ENCODE peak calls at places on chromosome 12, in five cellular contexts. One of them, this sample, is unnamed.

GRCh38 chr12:106873983-106874382 is 81.7 kb upstream of the TMEM263 start:
- DNase-seq in GM23338: no peak
- DNase-seq in fibroblast of lung: no peak
- DNase-seq in HepG2: no peak
- DNase-seq in mammary epithelial cell: no peak
- DNase-seq in this sample: no peak

GRCh38 chr12:7375145-7375543 is 68.8 kb downstream of the CD163L1 start:
- DNase-seq in GM23338: no peak
- DNase-seq in fibroblast of lung: no peak
- DNase-seq in HepG2: no peak
- DNase-seq in mammary epithelial cell: peak; percentile 9
- DNase-seq in this sample: no peak

GRCh38 chr12:19915392-19916192 is 452.7 kb upstream of the PDE3A start:
- DNase-seq in GM23338: peak; percentile 68
- DNase-seq in fibroblast of lung: peak; percentile 70
- DNase-seq in HepG2: no peak
- DNase-seq in mammary epithelial cell: no peak
- DNase-seq in this sample: no peak

GRCh38 chr12:103855036-103855712 is 14.1 kb upstream of the NT5DC3 start:
- DNase-seq in GM23338: no peak
- DNase-seq in fibroblast of lung: peak; percentile 70
- DNase-seq in HepG2: peak; percentile 65
- DNase-seq in mammary epithelial cell: peak; percentile 35
- DNase-seq in this sample: no peak

GRCh38 chr12:122437656-122438121 is 15.2 kb upstream of the CLIP1 start:
- DNase-seq in GM23338: no peak
- DNase-seq in fibroblast of lung: peak; percentile 93
- DNase-seq in HepG2: no peak
- DNase-seq in mammary epithelial cell: peak; percentile 74
- DNase-seq in this sample: no peak

GRCh38 chr12:127964717-127965116 is 302.3 kb upstream of the TMEM132C start:
- DNase-seq in GM23338: peak; percentile 5
- DNase-seq in fibroblast of lung: no peak
- DNase-seq in HepG2: no peak
- DNase-seq in mammary epithelial cell: no peak
- DNase-seq in this sample: no peak

GRCh38 chr12:3168775-3169221 is 91.6 kb downstream of the TSPAN9 start:
- DNase-seq in GM23338: no peak
- DNase-seq in fibroblast of lung: peak; percentile 83
- DNase-seq in HepG2: no peak
- DNase-seq in mammary epithelial cell: peak; percentile 96
- DNase-seq in this sample: peak; percentile 87

GRCh38 chr12:52225752-52226151 is 7.3 kb upstream of the KRT7 start:
- DNase-seq in GM23338: no peak
- DNase-seq in fibroblast of lung: no peak
- DNase-seq in HepG2: no peak
- DNase-seq in mammary epithelial cell: no peak
- DNase-seq in this sample: no peak

GRCh38 chr12:110937104-110937641 is 16.8 kb upstream of the MYL2 start:
- DNase-seq in GM23338: peak; percentile 96
- DNase-seq in fibroblast of lung: peak; percentile 31
- DNase-seq in HepG2: peak; percentile 9
- DNase-seq in mammary epithelial cell: peak; percentile 33
- DNase-seq in this sample: peak; percentile 49

GRCh38 chr12:52249511-52250047 is 16.5 kb downstream of the KRT7 start:
- DNase-seq in GM23338: no peak
- DNase-seq in fibroblast of lung: no peak
- DNase-seq in HepG2: no peak
- DNase-seq in mammary epithelial cell: no peak
- DNase-seq in this sample: no peak

GRCh38 chr12:130424858-130425697 is 87.4 kb downstream of the PIWIL1 start:
- DNase-seq in GM23338: no peak
- DNase-seq in fibroblast of lung: no peak
- DNase-seq in HepG2: no peak
- DNase-seq in mammary epithelial cell: no peak
- DNase-seq in this sample: no peak

GRCh38 chr12:112788205-112788604 is 3.3 kb upstream of the RPH3A start:
- DNase-seq in GM23338: peak; percentile 68
- DNase-seq in fibroblast of lung: no peak
- DNase-seq in HepG2: no peak
- DNase-seq in mammary epithelial cell: no peak
- DNase-seq in this sample: no peak

GRCh38 chr12:45575823-45576448 is 153.6 kb upstream of the ARID2 start:
- DNase-seq in GM23338: peak; percentile 11
- DNase-seq in fibroblast of lung: no peak
- DNase-seq in HepG2: no peak
- DNase-seq in mammary epithelial cell: no peak
- DNase-seq in this sample: no peak

GRCh38 chr12:31324845-31325523 is 966 bp downstream of the SINHCAF start:
- DNase-seq in GM23338: peak; percentile 38
- DNase-seq in fibroblast of lung: peak; percentile 68
- DNase-seq in HepG2: no peak
- DNase-seq in mammary epithelial cell: peak; percentile 61
- DNase-seq in this sample: peak; percentile 74

GRCh38 chr12:46522141-46522540 is 149.6 kb upstream of the SLC38A2 start:
- DNase-seq in GM23338: no peak
- DNase-seq in fibroblast of lung: peak; percentile 34
- DNase-seq in HepG2: no peak
- DNase-seq in mammary epithelial cell: no peak
- DNase-seq in this sample: no peak

GRCh38 chr12:67804168-67804567 is 155.6 kb downstream of the DYRK2 start:
- DNase-seq in GM23338: no peak
- DNase-seq in fibroblast of lung: no peak
- DNase-seq in HepG2: no peak
- DNase-seq in mammary epithelial cell: no peak
- DNase-seq in this sample: no peak

GRCh38 chr12:124524231-124524925 is 43.0 kb downstream of the NCOR2 start:
- DNase-seq in GM23338: no peak
- DNase-seq in fibroblast of lung: peak; percentile 63
- DNase-seq in HepG2: no peak
- DNase-seq in mammary epithelial cell: peak; percentile 82
- DNase-seq in this sample: peak; percentile 53

GRCh38 chr12:64736771-64737170 is 22.4 kb downstream of the GNS start:
- DNase-seq in GM23338: no peak
- DNase-seq in fibroblast of lung: no peak
- DNase-seq in HepG2: no peak
- DNase-seq in mammary epithelial cell: peak; percentile 32
- DNase-seq in this sample: no peak

GRCh38 chr12:54749191-54749818 is 101.1 kb upstream of the DCD start:
- DNase-seq in GM23338: peak; percentile 57
- DNase-seq in fibroblast of lung: peak; percentile 59
- DNase-seq in HepG2: peak; percentile 26
- DNase-seq in mammary epithelial cell: peak; percentile 28
- DNase-seq in this sample: no peak

GRCh38 chr12:104446646-104447415 is 9.9 kb upstream of the CHST11 start:
- DNase-seq in GM23338: no peak
- DNase-seq in fibroblast of lung: no peak
- DNase-seq in HepG2: no peak
- DNase-seq in mammary epithelial cell: no peak
- DNase-seq in this sample: no peak

GRCh38 chr12:44972746-44973421 is 78.0 kb downstream of the DBX2 start:
- DNase-seq in GM23338: peak; percentile 83
- DNase-seq in fibroblast of lung: no peak
- DNase-seq in HepG2: peak; percentile 16
- DNase-seq in mammary epithelial cell: peak; percentile 9
- DNase-seq in this sample: no peak

GRCh38 chr12:52518574-52519469 is 1.4 kb downstream of the KRT5 start:
- DNase-seq in GM23338: no peak
- DNase-seq in fibroblast of lung: no peak
- DNase-seq in HepG2: no peak
- DNase-seq in mammary epithelial cell: peak; percentile 36
- DNase-seq in this sample: no peak

DNA sequence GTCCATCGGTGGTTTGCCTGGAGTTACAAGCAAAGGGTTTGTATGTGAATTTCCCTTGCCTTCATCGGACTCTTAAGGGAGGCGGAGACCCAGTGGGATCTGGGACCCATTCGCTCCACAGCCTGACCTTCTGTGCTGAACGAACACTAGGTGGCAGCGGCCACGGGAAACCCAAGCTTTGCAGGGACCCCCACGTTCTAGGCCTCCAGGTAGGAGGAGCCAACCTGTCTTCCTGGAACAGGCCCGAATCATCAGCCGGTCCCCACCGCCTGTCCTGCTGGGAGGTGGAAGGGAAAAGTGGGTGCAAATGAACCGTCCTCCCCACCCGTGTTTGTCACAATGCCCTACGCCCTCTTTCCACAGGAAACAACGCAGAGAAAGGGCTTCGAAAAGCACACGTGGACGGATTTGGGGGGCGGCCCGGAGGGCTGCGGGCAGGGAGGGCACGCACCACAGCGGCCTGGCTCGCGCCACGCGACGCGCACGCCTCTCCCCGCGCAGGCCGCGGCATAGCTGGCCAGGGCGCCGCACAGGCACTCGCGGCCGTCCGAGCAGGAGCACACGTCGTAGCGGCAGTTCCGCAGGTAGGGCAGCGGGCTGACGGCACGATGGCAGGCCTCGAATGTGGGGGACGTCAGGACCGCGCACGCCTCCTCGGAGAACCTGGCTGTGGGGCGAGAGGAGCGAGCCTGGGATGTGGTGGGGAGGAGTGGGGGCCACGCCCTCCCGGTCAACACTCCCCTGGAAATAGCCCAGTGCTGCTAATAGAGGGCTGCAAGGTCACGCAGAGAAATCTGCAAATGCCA is 67.9 kb downstream of the VWF start:
- DNase-seq in GM23338: peak; percentile 85
- DNase-seq in fibroblast of lung: peak; percentile 11
- DNase-seq in HepG2: peak; percentile 14
- DNase-seq in mammary epithelial cell: no peak
- DNase-seq in this sample: no peak
- TF ChIP-seq CTCF in GM23338: peak; percentile 50
- TF ChIP-seq CTCF in fibroblast of lung: peak; percentile 29
- TF ChIP-seq CTCF in HepG2: peak; percentile 65
- TF ChIP-seq CTCF in mammary epithelial cell: no peak
- TF ChIP-seq CTCF in this sample: no peak

GRCh38 chr12:55972045-55972843 is 1.6 kb upstream of the RAB5B start:
- DNase-seq in GM23338: peak; percentile 46
- DNase-seq in fibroblast of lung: peak; percentile 58
- DNase-seq in HepG2: peak; percentile 60
- DNase-seq in mammary epithelial cell: peak; percentile 70
- DNase-seq in this sample: peak; percentile 94
- TF ChIP-seq EZH2 in GM23338: no peak
- TF ChIP-seq EZH2 in fibroblast of lung: no peak
- TF ChIP-seq EZH2 in HepG2: no peak
- TF ChIP-seq EZH2 in mammary epithelial cell: no peak
- TF ChIP-seq EZH2 in this sample: no peak

DNA sequence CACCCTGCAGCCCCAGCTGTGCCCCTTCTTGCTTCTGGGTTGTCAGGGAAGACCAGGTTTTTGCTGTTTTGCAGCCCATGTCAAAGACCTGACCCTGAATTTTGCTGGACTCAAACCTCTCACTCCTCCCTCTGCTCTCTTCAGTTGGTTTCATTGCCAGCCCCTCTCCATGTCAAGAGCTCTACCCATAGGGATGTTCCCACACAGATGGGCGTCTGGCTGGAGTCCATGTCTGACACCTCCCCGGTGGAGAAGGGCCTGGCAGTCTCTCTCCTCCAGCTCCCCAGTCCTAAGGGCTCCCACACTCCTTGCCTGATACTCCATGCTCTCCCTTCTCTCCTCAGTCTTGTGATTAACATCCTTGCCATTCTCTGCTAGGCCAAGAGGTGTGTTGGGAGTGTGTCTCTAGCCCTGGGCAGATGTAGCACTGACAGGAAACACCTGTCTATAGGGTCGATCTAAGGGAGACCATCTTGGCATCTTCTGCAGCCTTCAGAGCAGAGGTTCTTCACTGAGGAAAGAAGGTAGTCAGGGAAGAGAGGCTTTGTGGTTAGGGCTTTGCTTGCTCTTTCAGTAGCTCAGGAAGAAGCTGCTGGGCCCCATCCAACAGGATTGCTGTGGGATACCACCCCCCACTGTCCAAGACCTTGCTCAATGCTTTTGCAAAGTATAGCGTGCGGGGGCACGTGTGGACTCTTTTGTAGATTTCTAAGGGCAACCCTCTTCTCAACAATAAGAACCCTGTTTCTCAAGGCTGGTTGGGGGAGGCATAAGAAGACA is 4.7 kb downstream of the ASIC1 start:
- DNase-seq in GM23338: no peak
- DNase-seq in fibroblast of lung: no peak
- DNase-seq in HepG2: no peak
- DNase-seq in mammary epithelial cell: no peak
- DNase-seq in this sample: no peak
- H3K4me3 ChIP-seq in GM23338: no peak overlapping the region
- H3K4me3 ChIP-seq in fibroblast of lung: no peak overlapping the region
- H3K4me3 ChIP-seq in HepG2: no peak overlapping the region
- H3K4me3 ChIP-seq in mammary epithelial cell: no peak overlapping the region
- H3K4me3 ChIP-seq in this sample: no peak overlapping the region

GRCh38 chr12:47900480-47901129 is 4.2 kb downstream of the VDR start:
- DNase-seq in GM23338: peak; percentile 49
- DNase-seq in fibroblast of lung: no peak
- DNase-seq in HepG2: peak; percentile 86
- DNase-seq in mammary epithelial cell: peak; percentile 91
- DNase-seq in this sample: peak; percentile 93
- TF ChIP-seq CTCF in GM23338: no peak
- TF ChIP-seq CTCF in fibroblast of lung: no peak
- TF ChIP-seq CTCF in HepG2: peak; percentile 95
- TF ChIP-seq CTCF in mammary epithelial cell: peak; percentile 38
- TF ChIP-seq CTCF in this sample: peak; percentile 66

GRCh38 chr12:1695836-1696670 is 5.2 kb downstream of the ADIPOR2 start:
- DNase-seq in GM23338: no peak
- DNase-seq in fibroblast of lung: no peak
- DNase-seq in HepG2: no peak
- DNase-seq in mammary epithelial cell: no peak
- DNase-seq in this sample: no peak
- TF ChIP-seq EZH2 in GM23338: no peak
- TF ChIP-seq EZH2 in fibroblast of lung: no peak
- TF ChIP-seq EZH2 in HepG2: no peak
- TF ChIP-seq EZH2 in mammary epithelial cell: no peak
- TF ChIP-seq EZH2 in this sample: no peak